ENCODE peak calls at places on chromosomes 13 and 19, in five cellular contexts. N, W, J, E and C are unnamed samples.

GRCh38 chr13:38519229-38519910 is 167.5 kb upstream of the FREM2 start:
- DNase-seq in N (no peak), W (no peak), J (no peak), E (no peak), C (no peak)

GRCh38 chr19:50837300-50837699 is 3.9 kb upstream of the KLK15 start:
- DNase-seq in N (no peak), W (no peak), J (no peak), E (no peak), C (no peak)

GRCh38 chr19:42406111-42406510 is 16.0 kb upstream of the CNFN start:
- DNase-seq in N (no peak), W (no peak), J (no peak), E (no peak), C (no peak)

GRCh38 chr13:88751994-88752393 is 1080.8 kb downstream of the SLITRK5 start:
- DNase-seq in N (no peak), W (no peak), J (no peak), E (no peak), C (no peak)

GRCh38 chr13:31150315-31150985 is 11.3 kb downstream of the HSPH1 start:
- DNase-seq in N (no peak), W (no peak), J (no peak), E (no peak), C (no peak)

GRCh38 chr13:81001828-81002385 is 661.0 kb upstream of the SPRY2 start:
- DNase-seq in N (no peak), W (no peak), J (no peak), E (no peak), C (peak; percentile 48)

GRCh38 chr13:40983725-40984669 is 35.1 kb downstream of the ELF1 start:
- DNase-seq in N (no peak), W (no peak), J (no peak), E (no peak), C (no peak)

GRCh38 chr13:57644106-57644505 is 12.6 kb downstream of the PCDH17 start:
- DNase-seq in N (no peak), W (no peak), J (no peak), E (no peak), C (no peak)

GRCh38 chr13:73938375-73939070 is 195.7 kb downstream of the KLF12 start:
- DNase-seq in N (peak; percentile 69), W (peak; percentile 94), J (no peak), E (no peak), C (peak; percentile 92)

GRCh38 chr13:76519685-76520084 is 366.5 kb downstream of the KCTD12 start:
- DNase-seq in N (no peak), W (no peak), J (no peak), E (no peak), C (no peak)

GRCh38 chr13:73677041-73677589 is 457.1 kb downstream of the KLF12 start:
- DNase-seq in N (peak; percentile 78), W (peak; percentile 71), J (no peak), E (peak; percentile 20), C (peak; percentile 1)

GRCh38 chr19:34082289-34083077 is 89.8 kb upstream of the LSM14A start:
- DNase-seq in N (no peak), W (no peak), J (no peak), E (no peak), C (no peak)

GRCh38 chr13:44401577-44401976 is 28.0 kb downstream of the SERP2 start:
- DNase-seq in N (no peak), W (no peak), J (no peak), E (no peak), C (no peak)

GRCh38 chr19:49084206-49085019 is 838 bp upstream of the SNRNP70 start:
- DNase-seq in N (no peak), W (no peak), J (no peak), E (no peak), C (no peak)

GRCh38 chr19:2533072-2533425 is 57.1 kb downstream of the GADD45B start:
- DNase-seq in N (no peak), W (no peak), J (no peak), E (no peak), C (no peak)

GRCh38 chr19:17339088-17339741 is 1.9 kb downstream of the GTPBP3 start:
- DNase-seq in N (no peak), W (no peak), J (peak; percentile 26), E (no peak), C (no peak)

GRCh38 chr13:20559659-20560356 is 7.1 kb upstream of the IFT88 start:
- DNase-seq in N (no peak), W (no peak), J (no peak), E (no peak), C (no peak)

GRCh38 chr19:4295972-4296771 is 6.0 kb downstream of the TMIGD2 start:
- DNase-seq in N (peak; percentile 14), W (no peak), J (no peak), E (peak; percentile 13), C (no peak)

GRCh38 chr19:52335768-52336116 is 301 bp upstream of the ZNF610 start:
- DNase-seq in N (no peak), W (no peak), J (no peak), E (no peak), C (no peak)

GRCh38 chr13:24226762-24227161 is 66.2 kb downstream of the SPATA13 start:
- DNase-seq in N (no peak), W (no peak), J (no peak), E (peak; percentile 3), C (no peak)

GRCh38 chr13:87129602-87130300 is 541.4 kb upstream of the SLITRK5 start:
- DNase-seq in N (peak; percentile 52), W (peak; percentile 47), J (no peak), E (no peak), C (no peak)

GRCh38 chr19:12545267-12545666 is 6.0 kb downstream of the ZNF564 start:
- DNase-seq in N (no peak), W (no peak), J (no peak), E (no peak), C (no peak)

GRCh38 chr19:1839658-1840540 is 8.4 kb downstream of the REXO1 start:
- DNase-seq in N (no peak), W (no peak), J (no peak), E (no peak), C (no peak)